ENCODE peak calls at places on chromosomes 1 and 21, in seven cellular contexts. One of them, this sample, is unnamed. For H3K4me1, the result is how much of the 10 kb centered on the place peaks cover.

GRCh38 chr1:150971583-150972416 is 2.8 kb downstream of the CERS2 start:
- DNase-seq in cardiac muscle cell: no peak
- DNase-seq in neural progenitor cell: peak
- DNase-seq in tibial artery: no peak
- DNase-seq in left ventricle myocardium inferior: no peak
- DNase-seq in mucosa of descending colon: no peak
- DNase-seq in ascending aorta: no peak
- DNase-seq in this sample: no peak

GRCh38 chr21:46245213-46245915 is 16.8 kb upstream of the LSS start:
- DNase-seq in tibial artery: no peak
- DNase-seq in ascending aorta: no peak
- DNase-seq in cardiac muscle cell: no peak
- DNase-seq in left ventricle myocardium inferior: no peak
- DNase-seq in mucosa of descending colon: no peak
- DNase-seq in neural progenitor cell: no peak
- DNase-seq in this sample: no peak

GRCh38 chr1:184425449-184426277 is 38.8 kb downstream of the C1orf21 start:
- DNase-seq in mucosa of descending colon: peak
- DNase-seq in ascending aorta: no peak
- DNase-seq in tibial artery: no peak
- DNase-seq in left ventricle myocardium inferior: no peak
- DNase-seq in cardiac muscle cell: no peak
- DNase-seq in neural progenitor cell: no peak
- DNase-seq in this sample: no peak

GRCh38 chr1:164651378-164651951 is 92.5 kb downstream of the PBX1 start:
- DNase-seq in ascending aorta: no peak
- DNase-seq in neural progenitor cell: no peak
- DNase-seq in tibial artery: peak
- DNase-seq in left ventricle myocardium inferior: no peak
- DNase-seq in mucosa of descending colon: peak
- DNase-seq in cardiac muscle cell: no peak
- DNase-seq in this sample: no peak

GRCh38 chr21:34129971-34130597 is 56.7 kb downstream of the MRPS6 start:
- DNase-seq in ascending aorta: no peak
- DNase-seq in cardiac muscle cell: peak
- DNase-seq in neural progenitor cell: peak
- DNase-seq in tibial artery: no peak
- DNase-seq in left ventricle myocardium inferior: no peak
- DNase-seq in mucosa of descending colon: no peak
- DNase-seq in this sample: no peak

GRCh38 chr1:26177182-26177684 is at the start of gene CNKSR1:
- DNase-seq in tibial artery: no peak
- DNase-seq in left ventricle myocardium inferior: no peak
- DNase-seq in cardiac muscle cell: no peak
- DNase-seq in ascending aorta: no peak
- DNase-seq in neural progenitor cell: peak
- DNase-seq in mucosa of descending colon: peak
- DNase-seq in this sample: no peak

GRCh38 chr1:108661030-108661609 is at the start of gene HENMT1:
- DNase-seq in cardiac muscle cell: peak
- DNase-seq in neural progenitor cell: peak
- DNase-seq in tibial artery: peak
- DNase-seq in left ventricle myocardium inferior: peak
- DNase-seq in mucosa of descending colon: peak
- DNase-seq in ascending aorta: peak
- DNase-seq in this sample: peak

GRCh38 chr1:159000070-159000409 is 9.7 kb upstream of the IFI16 start:
- DNase-seq in ascending aorta: no peak
- DNase-seq in tibial artery: no peak
- DNase-seq in left ventricle myocardium inferior: no peak
- DNase-seq in mucosa of descending colon: no peak
- DNase-seq in cardiac muscle cell: no peak
- DNase-seq in neural progenitor cell: no peak
- DNase-seq in this sample: no peak

GRCh38 chr1:219564072-219564471 is 48.8 kb downstream of the ZC3H11B start:
- DNase-seq in cardiac muscle cell: no peak
- DNase-seq in ascending aorta: no peak
- DNase-seq in tibial artery: no peak
- DNase-seq in mucosa of descending colon: no peak
- DNase-seq in neural progenitor cell: no peak
- DNase-seq in left ventricle myocardium inferior: no peak
- DNase-seq in this sample: no peak

GRCh38 chr1:218164930-218165686 is 120.0 kb upstream of the RRP15 start:
- DNase-seq in ascending aorta: no peak
- DNase-seq in tibial artery: no peak
- DNase-seq in left ventricle myocardium inferior: peak
- DNase-seq in mucosa of descending colon: peak
- DNase-seq in neural progenitor cell: peak
- DNase-seq in cardiac muscle cell: peak
- DNase-seq in this sample: no peak

GRCh38 chr1:45913183-45913924 is 109.9 kb downstream of the MAST2 start:
- DNase-seq in mucosa of descending colon: no peak
- DNase-seq in left ventricle myocardium inferior: peak
- DNase-seq in ascending aorta: peak
- DNase-seq in neural progenitor cell: peak
- DNase-seq in tibial artery: peak
- DNase-seq in cardiac muscle cell: peak
- DNase-seq in this sample: peak

GRCh38 chr1:118204106-118204505 is 19.1 kb upstream of the SPAG17 start:
- DNase-seq in neural progenitor cell: no peak
- DNase-seq in ascending aorta: no peak
- DNase-seq in left ventricle myocardium inferior: no peak
- DNase-seq in tibial artery: no peak
- DNase-seq in mucosa of descending colon: no peak
- DNase-seq in cardiac muscle cell: no peak
- DNase-seq in this sample: no peak

GRCh38 chr1:207810173-207810572 is 58.3 kb downstream of the CD46 start:
- DNase-seq in neural progenitor cell: no peak
- DNase-seq in left ventricle myocardium inferior: no peak
- DNase-seq in tibial artery: no peak
- DNase-seq in cardiac muscle cell: peak
- DNase-seq in ascending aorta: peak
- DNase-seq in mucosa of descending colon: no peak
- DNase-seq in this sample: no peak

GRCh38 chr1:207812778-207813512 is 61.1 kb downstream of the CD46 start:
- DNase-seq in cardiac muscle cell: no peak
- DNase-seq in tibial artery: no peak
- DNase-seq in mucosa of descending colon: no peak
- DNase-seq in left ventricle myocardium inferior: no peak
- DNase-seq in neural progenitor cell: no peak
- DNase-seq in ascending aorta: peak
- DNase-seq in this sample: no peak

GRCh38 chr1:207811920-207812720 is 60.3 kb downstream of the CD46 start:
- DNase-seq in neural progenitor cell: peak
- DNase-seq in cardiac muscle cell: peak
- DNase-seq in tibial artery: peak
- DNase-seq in ascending aorta: peak
- DNase-seq in left ventricle myocardium inferior: peak
- DNase-seq in mucosa of descending colon: no peak
- DNase-seq in this sample: peak

GRCh38 chr1:207810606-207811295 is 58.9 kb downstream of the CD46 start:
- DNase-seq in ascending aorta: peak
- DNase-seq in left ventricle myocardium inferior: no peak
- DNase-seq in tibial artery: no peak
- DNase-seq in cardiac muscle cell: no peak
- DNase-seq in mucosa of descending colon: no peak
- DNase-seq in neural progenitor cell: no peak
- DNase-seq in this sample: no peak

GRCh38 chr1:207811319-207811718 is 59.5 kb downstream of the CD46 start:
- DNase-seq in neural progenitor cell: no peak
- DNase-seq in tibial artery: no peak
- DNase-seq in ascending aorta: peak
- DNase-seq in left ventricle myocardium inferior: no peak
- DNase-seq in cardiac muscle cell: no peak
- DNase-seq in mucosa of descending colon: no peak
- DNase-seq in this sample: no peak
- H3K4me1 ChIP-seq in neural progenitor cell: under half
- H3K4me1 ChIP-seq in tibial artery: half or more
- H3K4me1 ChIP-seq in ascending aorta: half or more
- H3K4me1 ChIP-seq in left ventricle myocardium inferior: half or more
- H3K4me1 ChIP-seq in cardiac muscle cell: under half
- H3K4me1 ChIP-seq in mucosa of descending colon: half or more
- H3K4me1 ChIP-seq in this sample: under half

GRCh38 chr1:181133441-181133951 is 45.0 kb downstream of the IER5 start:
- DNase-seq in left ventricle myocardium inferior: no peak
- DNase-seq in cardiac muscle cell: no peak
- DNase-seq in tibial artery: no peak
- DNase-seq in mucosa of descending colon: no peak
- DNase-seq in ascending aorta: no peak
- DNase-seq in neural progenitor cell: no peak
- DNase-seq in this sample: no peak

GRCh38 chr1:181128592-181129497 is 40.3 kb downstream of the IER5 start:
- DNase-seq in left ventricle myocardium inferior: no peak
- DNase-seq in ascending aorta: no peak
- DNase-seq in mucosa of descending colon: peak
- DNase-seq in cardiac muscle cell: no peak
- DNase-seq in neural progenitor cell: peak
- DNase-seq in tibial artery: no peak
- DNase-seq in this sample: no peak

GRCh38 chr1:181133969-181134418 is 45.5 kb downstream of the IER5 start:
- DNase-seq in mucosa of descending colon: no peak
- DNase-seq in tibial artery: no peak
- DNase-seq in ascending aorta: no peak
- DNase-seq in cardiac muscle cell: no peak
- DNase-seq in left ventricle myocardium inferior: no peak
- DNase-seq in neural progenitor cell: no peak
- DNase-seq in this sample: no peak

GRCh38 chr1:181129771-181130606 is 41.5 kb downstream of the IER5 start:
- DNase-seq in cardiac muscle cell: no peak
- DNase-seq in neural progenitor cell: no peak
- DNase-seq in ascending aorta: no peak
- DNase-seq in tibial artery: no peak
- DNase-seq in left ventricle myocardium inferior: no peak
- DNase-seq in mucosa of descending colon: no peak
- DNase-seq in this sample: no peak

GRCh38 chr1:181131255-181131901 is 42.9 kb downstream of the IER5 start:
- DNase-seq in neural progenitor cell: no peak
- DNase-seq in tibial artery: no peak
- DNase-seq in left ventricle myocardium inferior: no peak
- DNase-seq in cardiac muscle cell: no peak
- DNase-seq in mucosa of descending colon: no peak
- DNase-seq in ascending aorta: no peak
- DNase-seq in this sample: no peak
- H3K4me1 ChIP-seq in neural progenitor cell: half or more
- H3K4me1 ChIP-seq in tibial artery: under half
- H3K4me1 ChIP-seq in left ventricle myocardium inferior: half or more
- H3K4me1 ChIP-seq in cardiac muscle cell: under half
- H3K4me1 ChIP-seq in mucosa of descending colon: under half
- H3K4me1 ChIP-seq in ascending aorta: under half
- H3K4me1 ChIP-seq in this sample: under half

DNA sequence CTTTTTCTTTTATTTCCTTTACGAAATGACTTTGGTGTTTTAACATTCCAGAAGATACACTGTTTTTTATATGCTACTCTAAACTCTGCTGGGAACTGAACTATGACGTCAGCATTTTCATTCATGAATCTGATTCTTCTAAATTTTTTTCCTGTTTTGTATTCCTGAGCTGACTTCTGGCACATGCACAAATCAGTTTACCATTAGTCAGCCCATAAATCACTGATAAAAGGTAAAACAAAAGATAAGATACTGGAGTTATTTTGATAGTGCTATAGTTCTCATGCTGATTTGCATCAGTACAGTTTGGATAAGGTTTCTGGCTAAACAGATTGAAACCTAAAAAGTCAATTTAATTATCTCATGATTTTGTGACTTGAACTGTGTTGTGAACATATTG is 10.4 kb downstream of the CAMTA1 start:
- DNase-seq in left ventricle myocardium inferior: no peak
- DNase-seq in ascending aorta: no peak
- DNase-seq in mucosa of descending colon: no peak
- DNase-seq in tibial artery: no peak
- DNase-seq in neural progenitor cell: no peak
- DNase-seq in cardiac muscle cell: peak
- DNase-seq in this sample: no peak
- H3K4me1 ChIP-seq in left ventricle myocardium inferior: half or more
- H3K4me1 ChIP-seq in ascending aorta: under half
- H3K4me1 ChIP-seq in mucosa of descending colon: under half
- H3K4me1 ChIP-seq in tibial artery: under half
- H3K4me1 ChIP-seq in neural progenitor cell: under half
- H3K4me1 ChIP-seq in cardiac muscle cell: under half
- H3K4me1 ChIP-seq in this sample: under half

GRCh38 chr1:18941221-18942141 is 15.0 kb downstream of the IFFO2 start:
- DNase-seq in mucosa of descending colon: no peak
- DNase-seq in ascending aorta: no peak
- DNase-seq in cardiac muscle cell: peak
- DNase-seq in tibial artery: no peak
- DNase-seq in left ventricle myocardium inferior: no peak
- DNase-seq in neural progenitor cell: peak
- DNase-seq in this sample: no peak
- H3K4me1 ChIP-seq in mucosa of descending colon: under half
- H3K4me1 ChIP-seq in ascending aorta: under half
- H3K4me1 ChIP-seq in cardiac muscle cell: under half
- H3K4me1 ChIP-seq in tibial artery: half or more
- H3K4me1 ChIP-seq in left ventricle myocardium inferior: half or more
- H3K4me1 ChIP-seq in neural progenitor cell: under half
- H3K4me1 ChIP-seq in this sample: half or more

GRCh38 chr1:179873366-179873978 is 4.1 kb downstream of the TOR1AIP2 start:
- DNase-seq in left ventricle myocardium inferior: no peak
- DNase-seq in mucosa of descending colon: no peak
- DNase-seq in cardiac muscle cell: no peak
- DNase-seq in neural progenitor cell: no peak
- DNase-seq in ascending aorta: no peak
- DNase-seq in tibial artery: no peak
- DNase-seq in this sample: no peak

GRCh38 chr1:179870870-179871269 is 6.7 kb downstream of the TOR1AIP2 start:
- DNase-seq in left ventricle myocardium inferior: no peak
- DNase-seq in cardiac muscle cell: no peak
- DNase-seq in tibial artery: no peak
- DNase-seq in neural progenitor cell: no peak
- DNase-seq in mucosa of descending colon: no peak
- DNase-seq in ascending aorta: no peak
- DNase-seq in this sample: no peak

GRCh38 chr1:179871940-179872339 is 5.7 kb downstream of the TOR1AIP2 start:
- DNase-seq in left ventricle myocardium inferior: no peak
- DNase-seq in mucosa of descending colon: no peak
- DNase-seq in neural progenitor cell: no peak
- DNase-seq in cardiac muscle cell: no peak
- DNase-seq in tibial artery: no peak
- DNase-seq in ascending aorta: no peak
- DNase-seq in this sample: no peak

GRCh38 chr1:179875606-179876288 is 1.9 kb downstream of the TOR1AIP2 start:
- DNase-seq in neural progenitor cell: no peak
- DNase-seq in mucosa of descending colon: no peak
- DNase-seq in left ventricle myocardium inferior: no peak
- DNase-seq in tibial artery: no peak
- DNase-seq in ascending aorta: no peak
- DNase-seq in cardiac muscle cell: no peak
- DNase-seq in this sample: no peak

DNA sequence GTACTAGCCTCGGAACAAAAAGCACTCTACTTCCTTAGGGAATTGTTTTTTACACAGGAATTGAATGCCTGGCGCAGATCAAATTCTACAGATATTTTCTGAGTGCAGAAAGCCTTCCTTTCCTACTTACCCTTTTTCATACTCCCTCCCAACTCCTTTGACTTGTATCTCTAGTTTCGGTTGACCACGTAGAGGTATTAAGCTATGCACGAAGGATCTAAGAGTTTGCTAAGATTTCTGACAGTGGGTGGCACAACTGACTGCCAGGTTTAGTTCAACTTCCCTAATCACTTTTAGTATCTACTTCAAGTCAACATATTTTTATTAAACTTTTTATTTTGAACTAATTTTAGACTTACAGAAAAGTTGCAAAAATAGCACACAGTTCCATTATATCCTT is 5.0 kb downstream of the TOR1AIP2 start:
- DNase-seq in cardiac muscle cell: no peak
- DNase-seq in neural progenitor cell: no peak
- DNase-seq in mucosa of descending colon: no peak
- DNase-seq in ascending aorta: no peak
- DNase-seq in tibial artery: no peak
- DNase-seq in left ventricle myocardium inferior: no peak
- DNase-seq in this sample: no peak
- H3K4me1 ChIP-seq in cardiac muscle cell: under half
- H3K4me1 ChIP-seq in neural progenitor cell: under half
- H3K4me1 ChIP-seq in mucosa of descending colon: under half
- H3K4me1 ChIP-seq in ascending aorta: under half
- H3K4me1 ChIP-seq in tibial artery: under half
- H3K4me1 ChIP-seq in left ventricle myocardium inferior: half or more
- H3K4me1 ChIP-seq in this sample: under half